ENCODE peak calls at places on chromosomes 7 and 10, in seven cellular contexts. One of them, this sample, is unnamed.

GRCh38 chr10:121694966-121695340 is 96.7 kb upstream of the FGFR2 start:
- DNase-seq in stomach: no peak
- DNase-seq in A549: no peak
- DNase-seq in K562: no peak
- DNase-seq in heart left ventricle: no peak
- DNase-seq in ovary: no peak
- DNase-seq in transverse colon: no peak
- DNase-seq in this sample: no peak

GRCh38 chr10:30436200-30436599 is 2.2 kb downstream of the MAP3K8 start:
- DNase-seq in stomach: peak
- DNase-seq in A549: peak
- DNase-seq in K562: peak
- DNase-seq in heart left ventricle: no peak
- DNase-seq in ovary: no peak
- DNase-seq in transverse colon: peak
- DNase-seq in this sample: no peak

GRCh38 chr7:21365866-21366624 is 61.8 kb upstream of the SP4 start:
- DNase-seq in stomach: peak
- DNase-seq in A549: peak
- DNase-seq in K562: no peak
- DNase-seq in heart left ventricle: no peak
- DNase-seq in ovary: no peak
- DNase-seq in transverse colon: no peak
- DNase-seq in this sample: no peak

GRCh38 chr10:20885678-20886077 is 11.4 kb downstream of the NEBL start:
- DNase-seq in stomach: no peak
- DNase-seq in A549: peak
- DNase-seq in K562: no peak
- DNase-seq in heart left ventricle: no peak
- DNase-seq in ovary: no peak
- DNase-seq in transverse colon: no peak
- DNase-seq in this sample: no peak

GRCh38 chr10:129775681-129776080 is 188.4 kb downstream of the EBF3 start:
- DNase-seq in stomach: peak
- DNase-seq in A549: no peak
- DNase-seq in K562: no peak
- DNase-seq in heart left ventricle: no peak
- DNase-seq in ovary: no peak
- DNase-seq in transverse colon: no peak
- DNase-seq in this sample: no peak

GRCh38 chr7:49718755-49719154 is 54.7 kb upstream of the VWC2 start:
- DNase-seq in stomach: no peak
- DNase-seq in A549: no peak
- DNase-seq in K562: no peak
- DNase-seq in heart left ventricle: no peak
- DNase-seq in ovary: no peak
- DNase-seq in transverse colon: no peak
- DNase-seq in this sample: no peak

GRCh38 chr7:44065431-44066110 is at the start of gene PGAM2:
- DNase-seq in stomach: no peak
- DNase-seq in A549: no peak
- DNase-seq in K562: no peak
- DNase-seq in heart left ventricle: peak
- DNase-seq in ovary: no peak
- DNase-seq in transverse colon: peak
- DNase-seq in this sample: no peak

GRCh38 chr10:12364559-12364958 is 15.2 kb downstream of the CAMK1D start:
- DNase-seq in stomach: no peak
- DNase-seq in A549: no peak
- DNase-seq in K562: no peak
- DNase-seq in heart left ventricle: no peak
- DNase-seq in ovary: no peak
- DNase-seq in transverse colon: no peak
- DNase-seq in this sample: no peak

GRCh38 chr7:151864561-151864960 is 12.4 kb downstream of the PRKAG2 start:
- DNase-seq in stomach: no peak
- DNase-seq in A549: no peak
- DNase-seq in K562: no peak
- DNase-seq in heart left ventricle: peak
- DNase-seq in ovary: no peak
- DNase-seq in transverse colon: no peak
- DNase-seq in this sample: no peak

GRCh38 chr10:8543361-8544056 is 489.0 kb downstream of the GATA3 start:
- DNase-seq in stomach: peak
- DNase-seq in A549: peak
- DNase-seq in K562: no peak
- DNase-seq in heart left ventricle: no peak
- DNase-seq in ovary: no peak
- DNase-seq in transverse colon: peak
- DNase-seq in this sample: no peak

GRCh38 chr7:74477188-74477587 is 23.5 kb downstream of the GTF2IRD1 start:
- DNase-seq in stomach: no peak
- DNase-seq in A549: no peak
- DNase-seq in K562: no peak
- DNase-seq in heart left ventricle: no peak
- DNase-seq in ovary: no peak
- DNase-seq in transverse colon: no peak
- DNase-seq in this sample: no peak

GRCh38 chr7:78055160-78055559 is 256.6 kb downstream of the PHTF2 start:
- DNase-seq in stomach: no peak
- DNase-seq in A549: no peak
- DNase-seq in K562: no peak
- DNase-seq in heart left ventricle: no peak
- DNase-seq in ovary: no peak
- DNase-seq in transverse colon: no peak
- DNase-seq in this sample: no peak

GRCh38 chr7:26865094-26865388 is 651 bp upstream of the SKAP2 start:
- DNase-seq in stomach: peak
- DNase-seq in A549: no peak
- DNase-seq in K562: peak
- DNase-seq in heart left ventricle: peak
- DNase-seq in ovary: no peak
- DNase-seq in transverse colon: no peak
- DNase-seq in this sample: no peak

GRCh38 chr10:71564221-71564820 is 155.3 kb downstream of the C10orf105 start:
- DNase-seq in stomach: no peak
- DNase-seq in A549: no peak
- DNase-seq in K562: no peak
- DNase-seq in heart left ventricle: no peak
- DNase-seq in ovary: no peak
- DNase-seq in transverse colon: no peak
- DNase-seq in this sample: no peak

GRCh38 chr7:106501605-106502580 is 159.1 kb downstream of the CCDC71L start:
- DNase-seq in stomach: no peak
- DNase-seq in A549: no peak
- DNase-seq in K562: peak
- DNase-seq in heart left ventricle: no peak
- DNase-seq in ovary: no peak
- DNase-seq in transverse colon: no peak
- DNase-seq in this sample: no peak

GRCh38 chr10:72756674-72757385 is 64.9 kb downstream of the MCU start:
- DNase-seq in stomach: no peak
- DNase-seq in A549: no peak
- DNase-seq in K562: no peak
- DNase-seq in heart left ventricle: no peak
- DNase-seq in ovary: no peak
- DNase-seq in transverse colon: no peak
- DNase-seq in this sample: no peak

GRCh38 chr7:127582361-127582760 is 3.0 kb downstream of the GCC1 start:
- DNase-seq in stomach: peak
- DNase-seq in A549: no peak
- DNase-seq in K562: no peak
- DNase-seq in heart left ventricle: peak
- DNase-seq in ovary: peak
- DNase-seq in transverse colon: peak
- DNase-seq in this sample: no peak

GRCh38 chr7:131166066-131166465 is 161.6 kb upstream of the MKLN1 start:
- DNase-seq in stomach: no peak
- DNase-seq in A549: no peak
- DNase-seq in K562: no peak
- DNase-seq in heart left ventricle: no peak
- DNase-seq in ovary: no peak
- DNase-seq in transverse colon: no peak
- DNase-seq in this sample: no peak

GRCh38 chr10:5996696-5997095 is 19.4 kb upstream of the IL15RA start:
- DNase-seq in stomach: no peak
- DNase-seq in A549: no peak
- DNase-seq in K562: no peak
- DNase-seq in heart left ventricle: no peak
- DNase-seq in ovary: no peak
- DNase-seq in transverse colon: no peak
- DNase-seq in this sample: no peak

GRCh38 chr7:74173074-74173473 is 1.1 kb upstream of the EIF4H start:
- DNase-seq in stomach: peak
- DNase-seq in A549: no peak
- DNase-seq in K562: no peak
- DNase-seq in heart left ventricle: no peak
- DNase-seq in ovary: peak
- DNase-seq in transverse colon: peak
- DNase-seq in this sample: no peak

GRCh38 chr7:139245401-139245800 is 14.4 kb downstream of the UBN2 start:
- DNase-seq in stomach: no peak
- DNase-seq in A549: no peak
- DNase-seq in K562: no peak
- DNase-seq in heart left ventricle: no peak
- DNase-seq in ovary: no peak
- DNase-seq in transverse colon: no peak
- DNase-seq in this sample: no peak

DNA sequence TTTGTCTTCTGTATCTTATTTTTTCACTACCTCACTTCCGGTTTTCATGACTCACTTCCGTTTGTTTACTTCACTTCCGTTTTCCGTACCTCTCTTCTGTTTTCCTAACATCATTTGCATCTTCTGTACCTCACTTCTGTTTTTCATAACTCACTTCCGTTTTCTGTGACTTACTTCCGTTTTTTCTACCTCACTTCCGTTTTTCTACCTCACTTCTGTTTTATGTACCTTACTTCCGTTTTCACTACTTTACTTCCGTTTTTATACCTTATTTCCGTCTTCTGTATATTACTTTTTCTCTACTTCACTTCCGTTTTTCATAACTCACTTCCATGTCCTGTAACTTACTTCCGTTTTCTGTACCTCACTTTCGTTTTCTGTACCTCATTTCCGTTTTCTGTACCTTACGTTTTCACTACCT is 492.5 kb upstream of the AKR1E2 start:
- DNase-seq in stomach: no peak
- DNase-seq in A549: no peak
- DNase-seq in K562: no peak
- DNase-seq in heart left ventricle: no peak
- DNase-seq in ovary: no peak
- DNase-seq in transverse colon: no peak
- DNase-seq in this sample: no peak
- H3K27ac ChIP-seq in stomach: no peak
- H3K27ac ChIP-seq in A549: no peak
- H3K27ac ChIP-seq in K562: no peak
- H3K27ac ChIP-seq in heart left ventricle: no peak
- H3K27ac ChIP-seq in ovary: no peak
- H3K27ac ChIP-seq in transverse colon: no peak
- H3K27ac ChIP-seq in this sample: no peak

DNA sequence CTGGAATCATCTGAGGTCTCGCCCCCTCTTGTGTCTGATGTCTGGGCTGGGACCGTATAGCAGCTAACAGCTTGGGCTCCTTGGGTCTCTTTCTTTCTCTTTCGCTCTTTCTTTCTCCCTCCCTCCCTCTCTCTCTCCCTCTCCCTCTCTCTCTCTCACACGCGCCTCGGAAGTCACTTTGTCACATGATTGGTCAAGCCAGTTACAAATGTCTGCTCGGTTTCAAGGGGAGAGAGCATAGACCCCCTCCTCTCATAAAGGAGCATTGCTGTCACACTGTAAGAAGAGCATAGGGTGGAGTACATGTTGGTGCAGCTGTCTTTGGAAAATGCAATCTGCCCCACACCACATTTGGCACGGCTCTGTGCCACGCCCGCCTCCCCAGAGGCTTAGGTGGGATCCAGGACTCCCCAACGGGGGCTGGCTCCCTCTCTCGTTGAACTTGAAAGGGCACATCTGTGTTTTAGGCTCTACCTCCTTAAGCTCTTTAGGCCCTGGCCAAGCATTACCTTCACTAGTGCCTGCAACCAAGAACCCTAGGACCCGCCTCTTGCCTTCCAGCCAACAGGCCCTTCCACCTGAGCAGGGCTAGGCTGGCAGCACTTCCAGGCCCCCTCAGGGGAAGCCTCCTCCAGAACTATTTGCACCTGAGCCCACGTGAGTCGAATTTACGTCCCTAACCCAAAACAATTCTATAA is 61.9 kb upstream of the CACUL1 start:
- DNase-seq in stomach: no peak
- DNase-seq in A549: no peak
- DNase-seq in K562: no peak
- DNase-seq in heart left ventricle: no peak
- DNase-seq in ovary: no peak
- DNase-seq in transverse colon: no peak
- DNase-seq in this sample: no peak
- TF ChIP-seq POLR2A in stomach: no peak
- TF ChIP-seq POLR2A in A549: no peak
- TF ChIP-seq POLR2A in K562: no peak
- TF ChIP-seq POLR2A in heart left ventricle: no peak
- TF ChIP-seq POLR2A in ovary: no peak
- TF ChIP-seq POLR2A in transverse colon: no peak
- TF ChIP-seq POLR2A in this sample: no peak

DNA sequence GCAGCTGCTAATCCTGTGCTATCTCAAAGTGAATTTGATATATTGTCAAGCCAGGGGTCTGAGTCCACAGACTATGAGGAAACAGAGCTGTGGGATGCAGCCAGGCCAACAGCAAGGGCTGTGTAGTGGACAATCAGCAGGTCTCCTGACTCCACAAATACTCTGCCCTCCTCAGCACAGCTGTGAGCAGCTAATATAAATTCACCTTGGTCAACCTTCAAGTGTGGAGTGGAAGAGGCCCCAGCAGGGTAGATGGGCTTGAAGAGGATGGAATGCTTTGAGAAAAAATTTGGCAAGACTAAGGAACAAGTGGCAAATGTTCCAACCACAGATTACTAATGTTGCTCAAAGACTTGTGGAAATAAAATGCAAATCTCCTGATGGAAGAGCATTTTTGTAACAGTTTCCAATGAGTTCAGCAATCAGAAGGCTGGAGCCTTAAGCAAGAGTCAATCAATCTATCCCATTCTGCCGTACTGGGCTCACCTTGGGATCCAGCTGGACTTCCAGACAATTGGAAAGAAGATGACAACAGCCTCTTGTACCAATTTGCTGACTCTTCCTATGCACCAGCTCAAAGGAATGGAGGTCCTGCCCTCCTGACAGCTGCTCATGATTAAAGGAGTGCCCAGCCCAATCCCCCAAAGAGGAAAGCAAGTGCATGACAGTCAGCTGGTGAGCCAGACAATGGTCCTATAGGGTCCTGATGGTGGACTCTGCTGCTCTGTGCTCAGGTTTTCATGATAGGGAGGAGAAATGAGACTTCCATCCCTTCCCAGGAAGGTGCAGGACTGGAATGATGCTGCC is 25.3 kb downstream of the VSTM4 start:
- DNase-seq in stomach: no peak
- DNase-seq in A549: no peak
- DNase-seq in K562: no peak
- DNase-seq in heart left ventricle: no peak
- DNase-seq in ovary: peak
- DNase-seq in transverse colon: no peak
- DNase-seq in this sample: no peak
- H3K27ac ChIP-seq in stomach: no peak
- H3K27ac ChIP-seq in A549: no peak
- H3K27ac ChIP-seq in K562: no peak
- H3K27ac ChIP-seq in heart left ventricle: no peak
- H3K27ac ChIP-seq in ovary: peak
- H3K27ac ChIP-seq in transverse colon: no peak
- H3K27ac ChIP-seq in this sample: peak

GRCh38 chr10:96586419-96587254 is at the start of gene TM9SF3:
- DNase-seq in stomach: peak
- DNase-seq in A549: peak
- DNase-seq in K562: peak
- DNase-seq in heart left ventricle: peak
- DNase-seq in ovary: peak
- DNase-seq in transverse colon: peak
- DNase-seq in this sample: peak
- TF ChIP-seq POLR2A in stomach: no peak
- TF ChIP-seq POLR2A in A549: peak
- TF ChIP-seq POLR2A in K562: peak
- TF ChIP-seq POLR2A in heart left ventricle: peak
- TF ChIP-seq POLR2A in ovary: peak
- TF ChIP-seq POLR2A in transverse colon: peak
- TF ChIP-seq POLR2A in this sample: no peak

This sample was measured in esophagus squamous epithelium.